ENCODE peak calls at places on chromosomes 1 and 21, in five cellular contexts. One of them, this sample, is unnamed.

GRCh38 chr1:27007909-27008582 is 4.6 kb downstream of the TENT5B start:
- DNase-seq in H1: peak
- DNase-seq in AG10803: peak
- DNase-seq in fibroblast of pulmonary artery: no peak
- DNase-seq in thoracic aorta: no peak
- DNase-seq in this sample: no peak

GRCh38 chr1:159008744-159009188 is 941 bp upstream of the IFI16 start:
- DNase-seq in H1: no peak
- DNase-seq in AG10803: peak
- DNase-seq in fibroblast of pulmonary artery: no peak
- DNase-seq in thoracic aorta: no peak
- DNase-seq in this sample: no peak

GRCh38 chr1:244165021-244165420 is 113.9 kb downstream of the ZBTB18 start:
- DNase-seq in H1: no peak
- DNase-seq in AG10803: no peak
- DNase-seq in fibroblast of pulmonary artery: no peak
- DNase-seq in thoracic aorta: no peak
- DNase-seq in this sample: no peak

GRCh38 chr1:155320661-155321576 is at the start of gene RUSC1:
- DNase-seq in H1: peak
- DNase-seq in AG10803: peak
- DNase-seq in fibroblast of pulmonary artery: peak
- DNase-seq in thoracic aorta: peak
- DNase-seq in this sample: peak

GRCh38 chr1:225908773-225909172 is 15.3 kb downstream of the PYCR2 start:
- DNase-seq in H1: no peak
- DNase-seq in AG10803: no peak
- DNase-seq in fibroblast of pulmonary artery: no peak
- DNase-seq in thoracic aorta: no peak
- DNase-seq in this sample: no peak

GRCh38 chr21:36763305-36763704 is 64.4 kb downstream of the SIM2 start:
- DNase-seq in H1: no peak
- DNase-seq in AG10803: no peak
- DNase-seq in fibroblast of pulmonary artery: no peak
- DNase-seq in thoracic aorta: no peak
- DNase-seq in this sample: no peak

GRCh38 chr21:42439284-42440186 is 35.8 kb downstream of the UBASH3A start:
- DNase-seq in H1: no peak
- DNase-seq in AG10803: no peak
- DNase-seq in fibroblast of pulmonary artery: no peak
- DNase-seq in thoracic aorta: no peak
- DNase-seq in this sample: no peak

GRCh38 chr21:33214056-33214455 is 15.7 kb upstream of the IFNAR2 start:
- DNase-seq in H1: no peak
- DNase-seq in AG10803: no peak
- DNase-seq in fibroblast of pulmonary artery: no peak
- DNase-seq in thoracic aorta: no peak
- DNase-seq in this sample: no peak

GRCh38 chr21:32578107-32578691 is 7.1 kb downstream of the TCP10L start:
- DNase-seq in H1: peak
- DNase-seq in AG10803: peak
- DNase-seq in fibroblast of pulmonary artery: peak
- DNase-seq in thoracic aorta: no peak
- DNase-seq in this sample: peak

GRCh38 chr1:5611855-5612254 is 380.4 kb downstream of the NPHP4 start:
- DNase-seq in H1: no peak
- DNase-seq in AG10803: no peak
- DNase-seq in fibroblast of pulmonary artery: no peak
- DNase-seq in thoracic aorta: no peak
- DNase-seq in this sample: no peak

GRCh38 chr1:243268284-243268653 is 12.4 kb downstream of the SDCCAG8 start:
- DNase-seq in H1: no peak
- DNase-seq in AG10803: peak
- DNase-seq in fibroblast of pulmonary artery: peak
- DNase-seq in thoracic aorta: no peak
- DNase-seq in this sample: peak

GRCh38 chr1:171663036-171663853 is 10.8 kb upstream of the MYOC start:
- DNase-seq in H1: no peak
- DNase-seq in AG10803: no peak
- DNase-seq in fibroblast of pulmonary artery: no peak
- DNase-seq in thoracic aorta: no peak
- DNase-seq in this sample: no peak

GRCh38 chr1:168629466-168629865 is 53.1 kb downstream of the XCL1 start:
- DNase-seq in H1: no peak
- DNase-seq in AG10803: no peak
- DNase-seq in fibroblast of pulmonary artery: no peak
- DNase-seq in thoracic aorta: no peak
- DNase-seq in this sample: no peak

GRCh38 chr1:65480684-65481405 is 60.4 kb downstream of the LEPR start:
- DNase-seq in H1: no peak
- DNase-seq in AG10803: no peak
- DNase-seq in fibroblast of pulmonary artery: no peak
- DNase-seq in thoracic aorta: no peak
- DNase-seq in this sample: no peak

GRCh38 chr1:208127791-208128408 is 116.3 kb downstream of the PLXNA2 start:
- DNase-seq in H1: no peak
- DNase-seq in AG10803: no peak
- DNase-seq in fibroblast of pulmonary artery: no peak
- DNase-seq in thoracic aorta: no peak
- DNase-seq in this sample: no peak

GRCh38 chr1:56362994-56363770 is 216.2 kb downstream of the PLPP3 start:
- DNase-seq in H1: no peak
- DNase-seq in AG10803: no peak
- DNase-seq in fibroblast of pulmonary artery: no peak
- DNase-seq in thoracic aorta: no peak
- DNase-seq in this sample: no peak

GRCh38 chr1:151443846-151444790 is 15.2 kb downstream of the POGZ start:
- DNase-seq in H1: peak
- DNase-seq in AG10803: peak
- DNase-seq in fibroblast of pulmonary artery: peak
- DNase-seq in thoracic aorta: no peak
- DNase-seq in this sample: peak

GRCh38 chr1:43282220-43283195 is 2.9 kb downstream of the C1orf210 start:
- DNase-seq in H1: no peak
- DNase-seq in AG10803: no peak
- DNase-seq in fibroblast of pulmonary artery: no peak
- DNase-seq in thoracic aorta: no peak
- DNase-seq in this sample: no peak

GRCh38 chr1:188652678-188653077 is 1823.9 kb downstream of the PLA2G4A start:
- DNase-seq in H1: no peak
- DNase-seq in AG10803: peak
- DNase-seq in fibroblast of pulmonary artery: peak
- DNase-seq in thoracic aorta: no peak
- DNase-seq in this sample: peak

GRCh38 chr1:7420706-7421105 is 350.4 kb upstream of the VAMP3 start:
- DNase-seq in H1: peak
- DNase-seq in AG10803: no peak
- DNase-seq in fibroblast of pulmonary artery: no peak
- DNase-seq in thoracic aorta: no peak
- DNase-seq in this sample: no peak

GRCh38 chr1:82778612-82779011 is 977.9 kb downstream of the ADGRL2 start:
- DNase-seq in H1: no peak
- DNase-seq in AG10803: no peak
- DNase-seq in fibroblast of pulmonary artery: peak
- DNase-seq in thoracic aorta: no peak
- DNase-seq in this sample: no peak

GRCh38 chr1:29668761-29669487 is 432.6 kb downstream of the PTPRU start:
- DNase-seq in H1: peak
- DNase-seq in AG10803: no peak
- DNase-seq in fibroblast of pulmonary artery: no peak
- DNase-seq in thoracic aorta: no peak
- DNase-seq in this sample: no peak

GRCh38 chr1:7505871-7506676 is 265.0 kb upstream of the VAMP3 start:
- DNase-seq in H1: no peak
- DNase-seq in AG10803: no peak
- DNase-seq in fibroblast of pulmonary artery: no peak
- DNase-seq in thoracic aorta: no peak
- DNase-seq in this sample: no peak

GRCh38 chr1:167427843-167428242 is 90.5 kb downstream of the CD247 start:
- DNase-seq in H1: no peak
- DNase-seq in AG10803: peak
- DNase-seq in fibroblast of pulmonary artery: peak
- DNase-seq in thoracic aorta: no peak
- DNase-seq in this sample: peak

GRCh38 chr1:31753623-31754349 is 10.4 kb downstream of the ADGRB2 start:
- DNase-seq in H1: no peak
- DNase-seq in AG10803: peak
- DNase-seq in fibroblast of pulmonary artery: peak
- DNase-seq in thoracic aorta: no peak
- DNase-seq in this sample: peak

GRCh38 chr1:109185990-109186703 is 27.6 kb upstream of the SARS1 start:
- DNase-seq in H1: no peak
- DNase-seq in AG10803: no peak
- DNase-seq in fibroblast of pulmonary artery: no peak
- DNase-seq in thoracic aorta: no peak
- DNase-seq in this sample: no peak

GRCh38 chr21:46153259-46154154 is 1.9 kb downstream of the FTCD start:
- DNase-seq in H1: peak
- DNase-seq in AG10803: peak
- DNase-seq in fibroblast of pulmonary artery: peak
- DNase-seq in thoracic aorta: peak
- DNase-seq in this sample: peak

GRCh38 chr1:220426989-220427388 is 100.9 kb upstream of the MARK1 start:
- DNase-seq in H1: no peak
- DNase-seq in AG10803: no peak
- DNase-seq in fibroblast of pulmonary artery: no peak
- DNase-seq in thoracic aorta: no peak
- DNase-seq in this sample: no peak

GRCh38 chr1:179164494-179164893 is 65.0 kb downstream of the ABL2 start:
- DNase-seq in H1: no peak
- DNase-seq in AG10803: peak
- DNase-seq in fibroblast of pulmonary artery: peak
- DNase-seq in thoracic aorta: no peak
- DNase-seq in this sample: peak

GRCh38 chr1:172821609-172822274 is 162.8 kb downstream of the FASLG start:
- DNase-seq in H1: no peak
- DNase-seq in AG10803: peak
- DNase-seq in fibroblast of pulmonary artery: peak
- DNase-seq in thoracic aorta: no peak
- DNase-seq in this sample: peak

GRCh38 chr1:154174654-154175053 is 17.2 kb downstream of the TPM3 start:
- DNase-seq in H1: no peak
- DNase-seq in AG10803: no peak
- DNase-seq in fibroblast of pulmonary artery: no peak
- DNase-seq in thoracic aorta: no peak
- DNase-seq in this sample: no peak

GRCh38 chr1:117572546-117572945 is 33.3 kb upstream of the TENT5C start:
- DNase-seq in H1: no peak
- DNase-seq in AG10803: no peak
- DNase-seq in fibroblast of pulmonary artery: no peak
- DNase-seq in thoracic aorta: no peak
- DNase-seq in this sample: no peak

GRCh38 chr1:220962031-220962751 is 82.9 kb downstream of the HLX start:
- DNase-seq in H1: no peak
- DNase-seq in AG10803: peak
- DNase-seq in fibroblast of pulmonary artery: peak
- DNase-seq in thoracic aorta: no peak
- DNase-seq in this sample: peak

GRCh38 chr1:161198206-161198876 is 513 bp downstream of the ADAMTS4 start:
- DNase-seq in H1: peak
- DNase-seq in AG10803: peak
- DNase-seq in fibroblast of pulmonary artery: peak
- DNase-seq in thoracic aorta: no peak
- DNase-seq in this sample: peak

GRCh38 chr1:234309598-234310459 is 63.4 kb upstream of the COA6 start:
- DNase-seq in H1: peak
- DNase-seq in AG10803: peak
- DNase-seq in fibroblast of pulmonary artery: peak
- DNase-seq in thoracic aorta: no peak
- DNase-seq in this sample: peak
- H3K4me3 ChIP-seq in H1: no peak
- H3K4me3 ChIP-seq in AG10803: no peak
- H3K4me3 ChIP-seq in fibroblast of pulmonary artery: no peak
- H3K4me3 ChIP-seq in thoracic aorta: peak
- H3K4me3 ChIP-seq in this sample: peak

GRCh38 chr1:52752427-52752826 is 26.2 kb downstream of the ZYG11B start:
- DNase-seq in H1: no peak
- DNase-seq in AG10803: no peak
- DNase-seq in fibroblast of pulmonary artery: peak
- DNase-seq in thoracic aorta: no peak
- DNase-seq in this sample: no peak
- H3K4me3 ChIP-seq in H1: no peak
- H3K4me3 ChIP-seq in AG10803: no peak
- H3K4me3 ChIP-seq in fibroblast of pulmonary artery: no peak
- H3K4me3 ChIP-seq in thoracic aorta: no peak
- H3K4me3 ChIP-seq in this sample: no peak

DNA sequence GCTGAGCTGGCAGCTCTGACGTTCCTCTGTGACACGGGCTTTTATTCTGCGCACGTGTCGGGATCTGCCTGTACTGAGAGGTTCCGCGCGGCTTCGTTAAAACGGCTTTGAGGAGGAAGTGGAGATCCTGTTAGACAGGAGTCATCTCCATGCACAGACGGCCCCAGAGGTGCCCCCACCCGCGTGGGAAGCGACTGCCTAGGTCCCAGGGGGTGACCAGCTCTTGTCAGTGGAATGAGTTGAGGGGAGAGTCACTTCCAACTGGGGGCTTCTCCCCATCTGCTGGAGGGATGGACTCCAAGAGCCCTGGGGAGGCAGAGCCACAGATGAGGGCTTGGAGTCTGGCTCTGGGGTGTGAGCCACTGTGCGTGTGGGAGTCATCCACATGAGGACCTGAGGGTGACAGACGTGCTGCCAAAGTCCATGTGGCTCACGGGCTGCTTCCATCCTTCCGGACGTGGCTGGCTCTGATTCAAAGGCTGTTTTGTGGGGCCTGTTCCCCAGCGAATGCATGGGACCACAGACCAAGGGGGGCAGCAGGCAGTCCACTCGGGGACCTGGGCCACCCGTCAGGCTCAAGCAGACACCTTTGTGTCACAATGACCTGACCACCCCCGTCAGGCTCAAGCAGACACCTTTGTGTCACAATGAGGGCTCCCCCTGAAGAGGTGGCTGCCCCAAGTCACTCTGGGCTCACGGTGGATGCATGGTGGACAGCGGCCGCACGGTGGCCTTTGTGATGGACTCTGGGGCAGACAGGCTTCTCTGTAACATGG is 26.8 kb downstream of the PTTG1IP start:
- DNase-seq in H1: no peak
- DNase-seq in AG10803: peak
- DNase-seq in fibroblast of pulmonary artery: peak
- DNase-seq in thoracic aorta: no peak
- DNase-seq in this sample: peak
- H3K4me3 ChIP-seq in H1: no peak
- H3K4me3 ChIP-seq in AG10803: peak
- H3K4me3 ChIP-seq in fibroblast of pulmonary artery: no peak
- H3K4me3 ChIP-seq in thoracic aorta: peak
- H3K4me3 ChIP-seq in this sample: no peak

DNA sequence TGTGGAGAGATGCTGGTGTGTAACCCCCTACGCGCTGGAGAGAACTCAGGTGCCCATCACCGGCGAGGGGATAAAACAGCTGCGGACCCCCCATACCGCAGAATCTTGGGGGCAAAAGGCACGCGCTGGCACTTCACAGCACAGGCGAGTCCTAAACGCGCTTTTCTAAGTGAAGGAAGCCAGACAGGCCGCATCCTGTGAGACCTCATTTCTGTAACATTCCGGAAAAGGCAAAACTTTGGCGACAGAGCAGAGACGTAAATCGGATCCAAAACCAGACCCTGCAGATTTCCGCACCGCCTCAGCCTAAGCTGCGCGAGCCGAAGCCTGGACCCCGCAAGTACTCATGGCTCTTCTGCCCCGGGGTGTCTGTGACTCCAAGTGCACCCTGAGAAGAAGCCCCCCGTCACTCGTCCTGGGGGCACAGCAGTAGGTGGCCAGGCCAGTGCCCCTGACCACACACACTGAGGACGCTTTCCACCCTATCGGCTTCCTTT is 60.9 kb downstream of the SLX9 start:
- DNase-seq in H1: no peak
- DNase-seq in AG10803: no peak
- DNase-seq in fibroblast of pulmonary artery: peak
- DNase-seq in thoracic aorta: no peak
- DNase-seq in this sample: no peak
- H3K4me3 ChIP-seq in H1: no peak
- H3K4me3 ChIP-seq in AG10803: no peak
- H3K4me3 ChIP-seq in fibroblast of pulmonary artery: no peak
- H3K4me3 ChIP-seq in thoracic aorta: peak
- H3K4me3 ChIP-seq in this sample: no peak

This sample was measured in fibroblast of the aortic adventitia.